ENCODE peak calls at places on chromosomes 3 and 15, in five cellular contexts. V is iPS DF 19.7; F is choroid plexus epithelial cell; Q is activated naive CD8-positive, alpha-beta T cell treated with anti-CD3 and anti-CD28 coated beads, Interleukin-2, amount 50 U/mL, for 24 hours; M is Daoy. W is an unnamed sample.

GRCh38 chr3:172853911-172854648 is 103.6 kb downstream of the ECT2 start:
- DNase-seq in V (no peak), F (no peak), Q (no peak), M (no peak), W (no peak)

GRCh38 chr3:149554826-149555225 is 80.3 kb downstream of the TM4SF4 start:
- DNase-seq in V (no peak), F (peak; percentile 75), Q (no peak), M (peak; percentile 78), W (no peak)

GRCh38 chr3:159787191-159787590 is 201.4 kb upstream of the IL12A start:
- DNase-seq in V (no peak), F (peak; percentile 93), Q (no peak), M (peak; percentile 87), W (no peak)

GRCh38 chr3:36124118-36124796 is 256.0 kb upstream of the STAC start:
- DNase-seq in V (peak; percentile 30), F (peak; percentile 64), Q (no peak), M (peak; percentile 4), W (peak; percentile 37)

GRCh38 chr3:47103619-47104018 is 60.3 kb downstream of the SETD2 start:
- DNase-seq in V (no peak), F (no peak), Q (no peak), M (no peak), W (peak; percentile 7)

GRCh38 chr3:148319960-148320359 is 377.7 kb upstream of the AGTR1 start:
- DNase-seq in V (no peak), F (no peak), Q (no peak), M (no peak), W (no peak)

GRCh38 chr3:63970596-63971468 is 52.5 kb downstream of the PSMD6 start:
- DNase-seq in V (no peak), F (no peak), Q (no peak), M (no peak), W (peak; percentile 28)

GRCh38 chr3:152309031-152309430 is 40.3 kb downstream of the MBNL1 start:
- DNase-seq in V (no peak), F (no peak), Q (no peak), M (no peak), W (no peak)

GRCh38 chr15:80489030-80489594 is 84.9 kb downstream of the ARNT2 start:
- DNase-seq in V (no peak), F (peak; percentile 87), Q (no peak), M (no peak), W (no peak)

GRCh38 chr3:48896991-48897390 is 1.7 kb downstream of the SLC25A20 start:
- DNase-seq in V (no peak), F (peak; percentile 54), Q (no peak), M (no peak), W (no peak)

GRCh38 chr3:160027541-160028195 is 39.0 kb downstream of the IL12A start:
- DNase-seq in V (no peak), F (peak; percentile 82), Q (no peak), M (peak; percentile 64), W (no peak)

GRCh38 chr3:57892423-57892822 is 115.8 kb upstream of the FLNB start:
- DNase-seq in V (no peak), F (peak; percentile 13), Q (no peak), M (peak; percentile 4), W (no peak)

GRCh38 chr3:140870351-140870750 is 71.3 kb upstream of the SLC25A36 start:
- DNase-seq in V (no peak), F (no peak), Q (no peak), M (no peak), W (no peak)

GRCh38 chr15:79257454-79257853 is 25.1 kb upstream of the ANKRD34C start:
- DNase-seq in V (no peak), F (no peak), Q (no peak), M (peak; percentile 10), W (no peak)

GRCh38 chr15:77851696-77852095 is 219.0 kb upstream of the LINGO1 start:
- DNase-seq in V (no peak), F (no peak), Q (no peak), M (peak; percentile 69), W (peak; percentile 85)

GRCh38 chr3:109685084-109686079 is 348.0 kb upstream of the DPPA4 start:
- DNase-seq in V (no peak), F (peak; percentile 99), Q (no peak), M (peak; percentile 33), W (no peak)

GRCh38 chr3:10437995-10438901 is 67.1 kb downstream of the ATP2B2 start:
- DNase-seq in V (no peak), F (peak; percentile 88), Q (peak; percentile 29), M (peak; percentile 87), W (peak; percentile 93)

GRCh38 chr3:135622657-135623056 is 342.9 kb upstream of the PPP2R3A start:
- DNase-seq in V (no peak), F (no peak), Q (no peak), M (no peak), W (peak; percentile 14)

GRCh38 chr3:134326760-134327593 is 47.3 kb downstream of the AMOTL2 start:
- DNase-seq in V (peak; percentile 90), F (peak; percentile 98), Q (no peak), M (peak; percentile 97), W (peak; percentile 90)

GRCh38 chr3:67077656-67078055 is 79.5 kb downstream of the KBTBD8 start:
- DNase-seq in V (no peak), F (peak; percentile 58), Q (no peak), M (no peak), W (no peak)

GRCh38 chr15:67303490-67304363 is 49.1 kb downstream of the IQCH start:
- DNase-seq in V (no peak), F (peak; percentile 72), Q (peak; percentile 3), M (peak; percentile 29), W (peak; percentile 66)

GRCh38 chr15:90241343-90242192 is 7.6 kb downstream of the GDPGP1 start:
- DNase-seq in V (no peak), F (no peak), Q (no peak), M (no peak), W (no peak)

GRCh38 chr3:98807011-98807410 is 43.9 kb downstream of the ST3GAL6 start:
- DNase-seq in V (no peak), F (peak; percentile 73), Q (no peak), M (no peak), W (no peak)

GRCh38 chr3:52237659-52238172 is 1.2 kb downstream of the TWF2 start:
- DNase-seq in V (no peak), F (peak; percentile 90), Q (no peak), M (peak; percentile 90), W (no peak)

GRCh38 chr15:84656972-84657371 is 1.0 kb downstream of the NMB start:
- DNase-seq in V (no peak), F (no peak), Q (no peak), M (no peak), W (no peak)

GRCh38 chr15:45161666-45162065 is 26.1 kb downstream of the SHF start:
- DNase-seq in V (no peak), F (no peak), Q (no peak), M (no peak), W (no peak)

GRCh38 chr3:183033746-183034145 is 53.4 kb upstream of the DCUN1D1 start:
- DNase-seq in V (no peak), F (peak; percentile 45), Q (no peak), M (no peak), W (no peak)